ENCODE peak calls at places on chromosomes 5 and 9, in seven cellular contexts. L is GF-D8, Z is Ammon's horn, J is mucosa of gallbladder, K is OCI-LY7, W is adipocyte, S is T1000. P is an unnamed sample.

GRCh38 chr5:150503977-150504620 is 3.8 kb upstream of the NDST1 start:
- DNase-seq in L (no peak), Z (peak; percentile 83), J (no peak), K (no peak), W (no peak), S (no peak), P (peak; percentile 91)

GRCh38 chr5:150473673-150474358 is 24.3 kb upstream of the RPS14 start:
- DNase-seq in L (no peak), Z (no peak), J (no peak), K (no peak), W (peak; percentile 34), S (no peak), P (no peak)

GRCh38 chr5:17315710-17316221 is 98.3 kb downstream of the BASP1 start:
- DNase-seq in L (no peak), Z (no peak), J (no peak), K (no peak), W (peak; percentile 87), S (peak; percentile 14), P (no peak)

GRCh38 chr5:56298329-56298962 is 65.3 kb upstream of the ANKRD55 start:
- DNase-seq in L (no peak), Z (no peak), J (no peak), K (no peak), W (no peak), S (no peak), P (no peak)

GRCh38 chr9:3525088-3525835 is 539 bp downstream of the RFX3 start:
- DNase-seq in L (no peak), Z (no peak), J (no peak), K (no peak), W (peak; percentile 59), S (no peak), P (no peak)

GRCh38 chr5:135594416-135594960 is 15.7 kb upstream of the CXCL14 start:
- DNase-seq in L (no peak), Z (no peak), J (no peak), K (no peak), W (no peak), S (no peak), P (no peak)

GRCh38 chr5:34002629-34003328 is 5.1 kb downstream of the AMACR start:
- DNase-seq in L (no peak), Z (no peak), J (no peak), K (no peak), W (no peak), S (no peak), P (no peak)

GRCh38 chr5:74394543-74394923 is 246.0 kb downstream of the ENC1 start:
- DNase-seq in L (no peak), Z (no peak), J (no peak), K (peak; percentile 17), W (no peak), S (no peak), P (no peak)

GRCh38 chr5:74054139-74054538 is 428.1 kb downstream of the ARHGEF28 start:
- DNase-seq in L (no peak), Z (no peak), J (no peak), K (no peak), W (no peak), S (no peak), P (no peak)

GRCh38 chr9:33329996-33330395 is 39.7 kb downstream of the NFX1 start:
- DNase-seq in L (no peak), Z (no peak), J (no peak), K (no peak), W (peak; percentile 75), S (no peak), P (no peak)

GRCh38 chr9:122383992-122384461 is 13.2 kb downstream of the PTGS1 start:
- DNase-seq in L (no peak), Z (no peak), J (no peak), K (no peak), W (peak; percentile 38), S (peak; percentile 36), P (no peak)

GRCh38 chr5:128082551-128083032 is 974 bp upstream of the SLC12A2 start:
- DNase-seq in L (no peak), Z (no peak), J (no peak), K (no peak), W (no peak), S (no peak), P (no peak)

GRCh38 chr9:129869585-129870501 is 34.6 kb downstream of the USP20 start:
- DNase-seq in L (no peak), Z (no peak), J (no peak), K (no peak), W (no peak), S (no peak), P (no peak)

GRCh38 chr9:92659601-92660000 is 10.3 kb downstream of the IPPK start:
- DNase-seq in L (no peak), Z (no peak), J (no peak), K (no peak), W (no peak), S (no peak), P (no peak)

GRCh38 chr9:94173632-94174031 is 85.5 kb upstream of the ZNF169 start:
- DNase-seq in L (no peak), Z (no peak), J (no peak), K (no peak), W (no peak), S (no peak), P (no peak)

GRCh38 chr9:86721843-86722705 is 225.2 kb downstream of the GAS1 start:
- DNase-seq in L (no peak), Z (no peak), J (peak; percentile 74), K (no peak), W (peak; percentile 94), S (peak; percentile 11), P (no peak)

GRCh38 chr5:30040483-30041116 is 1152.9 kb upstream of the CDH6 start:
- DNase-seq in L (no peak), Z (peak; percentile 82), J (no peak), K (peak; percentile 57), W (peak; percentile 60), S (peak; percentile 49), P (no peak)

GRCh38 chr9:95980262-95981125 is 105.0 kb downstream of the ERCC6L2 start:
- DNase-seq in L (peak; percentile 44), Z (no peak), J (no peak), K (no peak), W (peak; percentile 6), S (no peak), P (no peak)

GRCh38 chr9:36141288-36141687 is 4.8 kb downstream of the GLIPR2 start:
- DNase-seq in L (no peak), Z (no peak), J (no peak), K (no peak), W (peak; percentile 61), S (peak; percentile 77), P (no peak)